ENCODE peak calls at places on chromosome 22, in five cellular contexts. E, C, T, S and M are unnamed samples.

GRCh38 chr22:36383110-36383581 is 4.6 kb downstream of the MYH9 start:
- DNase-seq in E (peak), C (peak), T (no peak), S (no peak), M (peak)

GRCh38 chr22:19598054-19598855 is 74.0 kb upstream of the CLDN5 start:
- DNase-seq in E (no peak), C (no peak), T (no peak), S (no peak), M (no peak)

GRCh38 chr22:20810645-20811044 is 36.7 kb downstream of the SERPIND1 start:
- DNase-seq in E (no peak), C (no peak), T (no peak), S (no peak), M (no peak)

GRCh38 chr22:25495286-25495685 is 69.2 kb upstream of the GRK3 start:
- DNase-seq in E (no peak), C (peak), T (no peak), S (no peak), M (no peak)

GRCh38 chr22:49948958-49949913 is 11.3 kb upstream of the PIM3 start:
- DNase-seq in E (no peak), C (no peak), T (no peak), S (no peak), M (peak)

GRCh38 chr22:46754110-46754799 is 8.2 kb upstream of the TBC1D22A start:
- DNase-seq in E (peak), C (peak), T (peak), S (peak), M (peak)

GRCh38 chr22:25207553-25208157 is 8.0 kb downstream of the CRYBB3 start:
- DNase-seq in E (no peak), C (no peak), T (no peak), S (no peak), M (no peak)

GRCh38 chr22:39493759-39494158 is 8.3 kb upstream of the MIEF1 start:
- DNase-seq in E (peak), C (peak), T (peak), S (no peak), M (no peak)

GRCh38 chr22:19204640-19205039 is 26.1 kb upstream of the SLC25A1 start:
- DNase-seq in E (no peak), C (no peak), T (no peak), S (no peak), M (no peak)

GRCh38 chr22:41966225-41966606 is 3.0 kb upstream of the SEPTIN3 start:
- DNase-seq in E (no peak), C (no peak), T (no peak), S (no peak), M (no peak)

GRCh38 chr22:48950151-48950915 is 877.3 kb downstream of the BRD1 start:
- DNase-seq in E (no peak), C (no peak), T (no peak), S (no peak), M (no peak)

GRCh38 chr22:30773919-30774318 is 79.2 kb downstream of the OSBP2 start:
- DNase-seq in E (no peak), C (no peak), T (no peak), S (no peak), M (no peak)

GRCh38 chr22:19879651-19879995 is 24.9 kb upstream of the GNB1L start:
- DNase-seq in E (no peak), C (no peak), T (no peak), S (no peak), M (no peak)

GRCh38 chr22:35568751-35569725 is 28.4 kb downstream of the RASD2 start:
- DNase-seq in E (peak), C (peak), T (peak), S (no peak), M (no peak)

GRCh38 chr22:23237201-23237798 is 57.0 kb downstream of the BCR start:
- DNase-seq in E (no peak), C (peak), T (no peak), S (peak), M (no peak)
- H3K4me3 ChIP-seq in E (no peak), C (no peak), T (no peak), S (no peak), M (no peak)

GRCh38 chr22:43129426-43130425 is 13.5 kb downstream of the MCAT start:
- DNase-seq in E (no peak), C (no peak), T (no peak), S (no peak), M (no peak)

GRCh38 chr22:43126506-43127165 is 16.1 kb downstream of the BIK start:
- DNase-seq in E (peak), C (peak), T (peak), S (no peak), M (no peak)

GRCh38 chr22:43128116-43128515 is 15.1 kb downstream of the MCAT start:
- DNase-seq in E (no peak), C (no peak), T (no peak), S (no peak), M (no peak)

GRCh38 chr22:43127166-43127908 is 15.9 kb downstream of the MCAT start:
- DNase-seq in E (no peak), C (no peak), T (no peak), S (no peak), M (no peak)

DNA sequence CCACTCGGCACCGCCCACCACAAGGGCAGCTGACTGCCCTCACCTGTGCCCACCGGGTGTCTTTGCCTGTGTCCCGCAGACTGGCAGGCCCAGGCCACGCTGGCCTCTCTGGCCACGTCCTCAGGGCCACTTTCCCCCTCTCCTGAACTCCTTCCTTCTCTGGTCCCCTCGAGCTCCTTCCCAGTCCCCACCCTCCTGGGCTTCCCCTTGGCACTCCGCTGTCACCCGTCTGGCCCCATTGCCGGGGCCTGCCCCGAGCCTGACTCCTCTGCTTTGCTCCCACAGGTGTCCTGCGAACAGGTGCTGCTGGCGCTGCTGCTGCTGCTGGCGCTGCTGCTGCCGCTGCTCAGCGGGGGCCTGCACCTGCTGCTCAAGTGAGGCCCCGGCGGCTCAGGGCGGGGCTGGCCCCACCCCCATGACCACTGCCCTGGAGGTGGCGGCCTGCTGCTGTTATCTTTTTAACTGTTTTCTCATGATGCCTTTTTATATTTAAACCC is 14.2 kb downstream of the MCAT start:
- DNase-seq in E (no peak), C (no peak), T (no peak), S (no peak), M (no peak)
- H3K4me3 ChIP-seq in E (no peak), C (no peak), T (no peak), S (no peak), M (no peak)

DNA sequence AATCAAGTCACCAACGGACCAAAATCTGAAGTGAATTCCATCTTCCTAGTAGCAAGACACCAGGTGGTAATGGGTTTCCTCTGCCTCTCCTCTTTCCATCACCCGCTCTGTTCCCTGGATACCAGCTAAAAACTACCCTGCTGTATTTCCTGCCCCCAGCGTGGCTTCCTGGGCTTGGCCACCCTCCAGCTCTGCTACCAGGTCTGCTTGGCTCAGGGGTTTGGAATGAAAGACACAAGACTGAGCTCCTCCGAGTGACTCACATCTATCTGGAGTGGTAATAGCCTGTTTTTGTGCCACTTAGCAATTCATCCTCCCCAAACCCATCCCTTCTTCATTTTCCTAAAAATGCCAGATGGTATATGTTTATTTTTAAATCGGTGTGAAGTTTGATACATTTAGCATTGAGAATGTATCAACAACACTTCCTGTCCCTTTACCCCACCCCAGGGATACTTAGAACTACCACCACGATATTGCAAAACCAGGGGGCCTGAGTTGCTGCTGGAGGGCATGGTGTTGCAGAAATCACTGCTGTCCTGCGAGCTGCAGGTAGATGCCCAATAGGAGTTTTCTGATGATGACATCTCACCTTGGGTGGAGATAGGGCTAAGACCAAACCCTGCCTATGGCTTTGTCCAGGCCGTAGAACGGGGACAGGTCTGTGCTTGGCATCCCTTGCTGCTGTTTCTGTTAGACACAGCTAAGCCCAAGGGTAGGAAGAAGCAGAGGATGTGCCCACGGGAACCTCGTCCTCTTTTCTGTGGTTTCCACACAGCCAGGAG is 7.5 kb upstream of the MICAL3 start:
- DNase-seq in E (peak), C (peak), T (peak), S (no peak), M (peak)
- H3K4me3 ChIP-seq in E (no peak), C (no peak), T (no peak), S (no peak), M (no peak)

DNA sequence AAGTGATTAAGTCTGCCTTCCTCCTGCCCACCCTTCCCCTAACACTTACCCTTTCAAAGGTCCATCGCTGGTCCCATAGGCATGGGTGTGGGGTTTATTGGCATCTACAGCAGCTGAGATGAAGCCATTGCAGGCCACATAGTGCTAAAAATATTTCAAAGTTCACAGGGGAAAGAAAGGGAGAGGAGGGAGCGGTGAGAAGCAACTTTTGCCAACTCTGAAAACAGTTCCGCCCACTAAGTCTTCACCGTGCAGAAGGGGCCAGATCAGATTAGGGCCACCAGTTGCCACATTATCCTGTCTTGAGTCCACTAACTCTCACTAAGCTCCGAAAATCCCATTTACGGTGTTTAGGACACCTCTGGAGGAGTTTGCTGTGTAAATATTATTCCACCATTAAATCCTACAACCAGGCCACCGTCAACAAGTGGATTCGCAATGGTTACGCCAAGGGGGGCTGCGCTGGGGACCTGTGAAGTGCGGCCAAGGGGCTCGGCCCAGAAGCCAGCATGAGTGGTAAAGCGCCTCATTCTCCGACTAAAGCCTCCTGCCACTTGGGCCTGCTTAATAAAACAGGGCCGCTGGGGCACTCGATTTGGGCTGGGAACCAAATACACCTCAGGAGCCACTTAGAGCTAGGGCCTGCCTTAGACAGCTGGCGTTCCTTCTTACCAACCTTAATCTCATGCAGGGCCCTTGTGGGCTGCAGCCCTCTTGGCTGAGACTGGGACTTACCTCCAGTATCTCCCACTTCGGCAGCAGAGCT is 534.9 kb downstream of the MIAT start:
- DNase-seq in E (no peak), C (no peak), T (no peak), S (no peak), M (no peak)
- H3K4me3 ChIP-seq in E (no peak), C (no peak), T (no peak), S (no peak), M (no peak)

GRCh38 chr22:45683680-45684079 is 12.0 kb downstream of the ATXN10 start:
- DNase-seq in E (no peak), C (no peak), T (no peak), S (no peak), M (no peak)

GRCh38 chr22:45683248-45683647 is 11.6 kb downstream of the ATXN10 start:
- DNase-seq in E (no peak), C (no peak), T (no peak), S (no peak), M (no peak)

GRCh38 chr22:45678961-45679912 is 7.6 kb downstream of the ATXN10 start:
- DNase-seq in E (no peak), C (peak), T (no peak), S (no peak), M (no peak)

GRCh38 chr22:45682069-45682468 is 10.4 kb downstream of the ATXN10 start:
- DNase-seq in E (no peak), C (no peak), T (no peak), S (no peak), M (no peak)

DNA sequence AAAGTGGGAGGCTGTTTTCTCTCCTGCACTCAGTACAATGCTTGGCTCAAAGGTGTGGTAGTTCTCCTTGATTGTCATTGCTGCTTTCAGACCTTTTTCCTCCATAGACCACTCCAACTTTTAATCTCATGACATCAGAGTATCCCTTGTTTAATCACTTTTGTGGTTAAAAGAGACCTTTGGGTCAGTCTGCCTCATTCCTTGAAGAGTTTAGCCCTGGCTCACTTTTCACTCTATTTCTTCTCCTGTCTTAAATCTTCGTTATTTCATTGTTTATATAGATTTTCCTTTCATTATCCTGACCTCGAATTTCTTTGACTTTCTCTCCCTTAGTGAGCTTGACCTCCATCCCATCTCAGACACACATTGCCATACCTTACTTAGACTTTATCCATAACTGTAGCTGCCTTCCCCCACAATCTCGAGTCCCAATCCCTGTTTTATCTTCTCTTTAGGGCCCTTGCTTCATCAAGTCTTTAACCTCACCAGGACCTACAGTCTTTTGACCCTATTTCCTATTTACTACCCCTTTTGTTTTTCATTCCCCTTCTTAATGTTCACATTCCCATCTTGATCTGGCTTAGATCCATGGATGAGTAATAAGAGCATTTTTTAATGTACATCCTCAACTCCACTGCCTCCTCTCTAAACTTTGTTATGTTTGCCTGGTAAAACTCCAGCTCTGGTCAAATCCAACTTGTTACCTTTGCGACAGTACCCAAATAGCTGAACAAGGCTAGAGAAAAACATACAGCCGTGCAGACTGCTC is 9.5 kb downstream of the ATXN10 start:
- DNase-seq in E (no peak), C (peak), T (no peak), S (no peak), M (no peak)
- H3K4me3 ChIP-seq in E (no peak), C (peak), T (no peak), S (no peak), M (no peak)